ENCODE peak calls at places on chromosomes 11 and 22, in ten cellular contexts. Y is K562, H is neuronal stem cell, O is IMR-90, R is dorsolateral prefrontal cortex, N is heart right ventricle, T is PC-9, L is A549, X is right lobe of liver, U is ascending aorta. A is an unnamed sample.

GRCh38 chr11:129283141-129283540 is 91.0 kb upstream of the ARHGAP32 start:
- DNase-seq in O (no peak), T (peak; percentile 55), Y (no peak), X (no peak), H (no peak), L (no peak), U (no peak), R (no peak), N (no peak), A (no peak)

GRCh38 chr11:36398261-36398953 is 102.3 kb downstream of the PRR5L start:
- DNase-seq in X (no peak), R (peak; percentile 63), O (no peak), N (no peak), T (no peak), U (no peak), H (no peak), Y (peak; percentile 24), L (no peak), A (no peak)

GRCh38 chr11:78149646-78150045 is 10.2 kb upstream of the ALG8 start:
- DNase-seq in X (no peak), O (peak; percentile 87), H (no peak), L (peak; percentile 18), Y (no peak), U (no peak), R (no peak), T (no peak), N (no peak), A (no peak)

GRCh38 chr22:19526702-19527111 is 2.5 kb upstream of the CLDN5 start:
- DNase-seq in N (no peak), H (no peak), U (no peak), T (no peak), Y (no peak), L (no peak), R (peak; percentile 25), O (no peak), X (no peak), A (no peak)

GRCh38 chr11:5922749-5923426 is 19.2 kb upstream of the OR56A3 start:
- DNase-seq in L (no peak), H (no peak), O (no peak), R (no peak), Y (peak; percentile 12), X (no peak), T (no peak), U (no peak), N (no peak), A (no peak)

GRCh38 chr11:6404341-6405038 is 14.2 kb downstream of the SMPD1 start:
- DNase-seq in X (no peak), T (no peak), H (no peak), R (peak; percentile 71), Y (no peak), L (no peak), U (no peak), O (peak; percentile 70), N (no peak), A (no peak)

GRCh38 chr11:95999604-96000003 is 75.7 kb upstream of the MTMR2 start:
- DNase-seq in L (no peak), X (no peak), T (no peak), U (no peak), H (no peak), Y (no peak), N (no peak), R (no peak), O (no peak), A (no peak)

GRCh38 chr22:50105529-50106100 is 15.8 kb downstream of the MOV10L1 start:
- DNase-seq in T (no peak), X (no peak), Y (peak; percentile 64), N (no peak), H (no peak), U (no peak), R (no peak), L (no peak), O (peak; percentile 64), A (no peak)

GRCh38 chr22:41352058-41352457 is 29.7 kb upstream of the TEF start:
- DNase-seq in Y (no peak), U (no peak), X (no peak), N (no peak), T (peak; percentile 50), H (no peak), L (peak; percentile 38), R (no peak), O (peak; percentile 55), A (no peak)

GRCh38 chr11:92838655-92839334 is 130.7 kb upstream of the MTNR1B start:
- DNase-seq in H (peak; percentile 24), N (no peak), T (no peak), L (no peak), R (no peak), U (no peak), Y (no peak), X (no peak), O (peak; percentile 16), A (no peak)
- H3K27ac ChIP-seq in H (no peak overlapping the region), N (no peak overlapping the region), T (no peak overlapping the region), L (no peak overlapping the region), R (no peak overlapping the region), U (no peak overlapping the region), Y (no peak overlapping the region), X (no peak overlapping the region), O (no peak overlapping the region), A (no peak overlapping the region)

DNA sequence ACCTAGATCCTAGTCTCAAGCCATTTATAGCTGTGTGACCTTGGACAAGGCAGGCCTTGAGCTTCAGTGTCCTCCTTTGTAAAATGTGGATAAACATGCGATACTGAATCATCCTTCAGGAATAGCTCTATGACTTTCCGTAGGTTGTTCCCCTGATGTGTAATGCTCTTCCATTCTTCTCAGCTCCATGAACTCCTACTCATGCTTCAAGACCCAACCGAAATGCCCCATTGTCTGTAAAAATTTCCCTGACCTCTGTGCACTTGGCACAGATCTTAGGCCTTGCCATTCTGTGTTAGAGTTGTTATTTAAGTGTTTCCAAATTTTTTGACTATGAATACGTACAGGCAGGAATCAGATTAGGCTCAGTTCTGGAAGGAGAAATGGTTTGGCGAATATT is 3.3 kb upstream of the BEST1 start:
- DNase-seq in N (no peak), X (no peak), U (no peak), L (no peak), H (no peak), T (no peak), Y (no peak), R (no peak), O (no peak), A (no peak)
- H3K27ac ChIP-seq in N (no peak overlapping the region), X (no peak overlapping the region), U (no peak overlapping the region), L (peak overlapping the region; percentile 72), H (no peak overlapping the region), T (no peak overlapping the region), Y (no peak overlapping the region), R (peak overlapping the region; percentile 98), O (no peak overlapping the region), A (no peak overlapping the region)

DNA sequence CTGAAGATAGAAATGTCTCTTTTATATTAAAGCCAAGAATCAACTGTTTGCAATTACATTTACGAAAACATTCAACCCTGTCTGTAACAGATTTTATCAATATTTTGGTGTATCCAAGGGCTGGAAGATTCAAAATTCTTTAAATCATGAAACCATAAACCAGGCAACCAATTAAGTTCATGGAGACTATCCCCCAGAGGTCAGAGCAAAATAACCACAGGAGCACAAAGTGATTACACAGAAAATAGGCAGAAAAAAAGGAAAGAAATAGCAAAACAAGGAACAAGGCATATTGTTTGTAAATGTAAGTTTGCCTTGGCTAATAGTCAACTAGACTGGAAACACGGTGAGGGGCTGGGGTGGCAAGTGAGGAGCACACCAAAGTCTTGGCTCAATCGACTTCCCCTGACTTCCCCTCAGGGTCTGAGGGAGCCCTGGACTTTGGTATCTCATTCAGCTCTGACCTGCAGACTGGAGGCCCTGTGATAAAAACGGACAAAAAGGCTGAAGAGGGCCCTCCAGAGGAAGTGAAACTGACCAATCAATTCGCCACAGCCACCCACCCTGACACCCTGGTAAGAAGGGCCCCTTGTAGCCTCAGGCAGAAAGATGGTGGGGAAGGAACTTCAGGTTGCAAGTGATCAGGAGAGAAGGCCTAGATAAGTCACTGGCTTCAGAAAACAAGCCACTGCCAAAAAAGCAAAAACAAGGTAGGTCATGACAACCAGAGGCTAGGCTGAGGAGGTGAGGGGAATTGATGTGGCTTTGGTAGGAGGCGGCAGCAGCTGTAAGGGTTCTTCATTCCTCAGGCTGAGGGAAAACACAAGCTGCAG is 1.9 kb downstream of the SIK3 start:
- DNase-seq in U (no peak), N (no peak), L (no peak), X (peak; percentile 65), Y (peak; percentile 80), R (peak; percentile 70), O (no peak), H (no peak), T (no peak), A (peak; percentile 42)
- H3K27ac ChIP-seq in U (peak overlapping the region; percentile 99), N (peak overlapping the region; percentile 99), L (peak overlapping the region; percentile 29), X (peak overlapping the region; percentile 100), Y (peak overlapping the region; percentile 43), R (peak overlapping the region; percentile 99), O (peak overlapping the region; percentile 31), H (no peak overlapping the region), T (no peak overlapping the region), A (no peak overlapping the region)

DNA sequence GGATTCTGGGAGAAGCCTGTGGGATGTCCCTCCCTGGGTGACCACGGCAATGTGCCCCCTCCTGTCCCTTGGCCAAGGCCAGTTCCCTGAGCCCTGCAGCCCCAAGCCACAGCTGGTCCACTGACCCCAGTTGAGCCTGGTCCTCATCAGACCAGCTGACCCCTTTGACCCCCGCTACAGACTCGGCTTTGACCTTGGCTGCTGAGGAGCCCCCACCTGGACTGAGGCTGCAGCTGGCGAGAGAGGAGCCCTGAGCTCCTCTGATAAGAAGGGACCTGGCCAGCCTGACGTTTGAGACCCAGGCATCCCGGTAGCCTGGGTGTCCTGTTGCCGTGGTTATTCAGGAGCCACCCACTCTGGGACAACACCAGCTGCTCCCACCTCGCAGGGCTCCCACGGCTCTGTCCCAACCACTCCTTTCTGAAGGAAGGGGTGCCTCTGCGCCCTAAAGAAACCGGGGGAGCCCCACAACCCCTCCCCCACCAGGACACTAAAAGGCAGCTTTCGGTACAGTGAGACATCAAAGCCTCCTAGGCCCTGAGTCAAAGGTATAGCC is 3.0 kb downstream of the ASCL2 start:
- DNase-seq in Y (peak; percentile 50), X (peak; percentile 51), H (no peak), R (peak; percentile 31), O (no peak), T (no peak), U (no peak), L (no peak), N (no peak), A (no peak)
- H3K27ac ChIP-seq in Y (no peak overlapping the region), X (no peak overlapping the region), H (no peak overlapping the region), R (no peak overlapping the region), O (no peak overlapping the region), T (no peak overlapping the region), U (no peak overlapping the region), L (no peak overlapping the region), N (no peak overlapping the region), A (no peak overlapping the region)

GRCh38 chr22:12601870-12602779 is 2925.9 kb upstream of the OR11H1 start:
- DNase-seq in N (peak; percentile 17), L (no peak), Y (peak; percentile 95), R (no peak), X (peak; percentile 65), U (no peak), O (no peak), H (no peak), T (no peak), A (no peak)
- H3K27ac ChIP-seq in N (no peak overlapping the region), L (no peak overlapping the region), Y (peak overlapping the region; percentile 77), R (no peak overlapping the region), X (no peak overlapping the region), U (no peak overlapping the region), O (no peak overlapping the region), H (no peak overlapping the region), T (no peak overlapping the region), A (no peak overlapping the region)